ENCODE peak calls at places on chromosomes 11 and 22, in six cellular contexts. One of them, this sample, is unnamed.

GRCh38 chr11:36398261-36398953 is 102.3 kb downstream of the PRR5L start:
- DNase-seq in GOT3: no peak
- DNase-seq in HCT116: no peak
- DNase-seq in GM12891: no peak
- DNase-seq in smooth muscle cell of the brain vasculature: no peak
- DNase-seq in stimulated activated CD8-positive, alpha-beta memory T cell treated with anti-CD3 and anti-CD28 coated beads, Interleukin-4, amount 100 ng/mL, for 1 hour: no peak
- DNase-seq in this sample: peak; percentile 89

GRCh38 chr11:83319346-83319745 is 33.2 kb upstream of the CCDC90B start:
- DNase-seq in smooth muscle cell of the brain vasculature: no peak
- DNase-seq in GOT3: no peak
- DNase-seq in HCT116: no peak
- DNase-seq in stimulated activated CD8-positive, alpha-beta memory T cell treated with anti-CD3 and anti-CD28 coated beads, Interleukin-4, amount 100 ng/mL, for 1 hour: no peak
- DNase-seq in GM12891: no peak
- DNase-seq in this sample: peak; percentile 41

GRCh38 chr22:49869091-49869830 is 15.6 kb downstream of the ZBED4 start:
- DNase-seq in stimulated activated CD8-positive, alpha-beta memory T cell treated with anti-CD3 and anti-CD28 coated beads, Interleukin-4, amount 100 ng/mL, for 1 hour: no peak
- DNase-seq in GOT3: no peak
- DNase-seq in HCT116: no peak
- DNase-seq in GM12891: no peak
- DNase-seq in smooth muscle cell of the brain vasculature: no peak
- DNase-seq in this sample: no peak

GRCh38 chr11:45383229-45383628 is 97.1 kb upstream of the SYT13 start:
- DNase-seq in GM12891: no peak
- DNase-seq in smooth muscle cell of the brain vasculature: no peak
- DNase-seq in GOT3: peak; percentile 49
- DNase-seq in stimulated activated CD8-positive, alpha-beta memory T cell treated with anti-CD3 and anti-CD28 coated beads, Interleukin-4, amount 100 ng/mL, for 1 hour: no peak
- DNase-seq in HCT116: no peak
- DNase-seq in this sample: no peak

GRCh38 chr11:65903068-65903481 is 2.9 kb upstream of the FOSL1 start:
- DNase-seq in HCT116: peak; percentile 90
- DNase-seq in GM12891: no peak
- DNase-seq in GOT3: no peak
- DNase-seq in stimulated activated CD8-positive, alpha-beta memory T cell treated with anti-CD3 and anti-CD28 coated beads, Interleukin-4, amount 100 ng/mL, for 1 hour: no peak
- DNase-seq in smooth muscle cell of the brain vasculature: no peak
- DNase-seq in this sample: no peak

GRCh38 chr11:57461841-57462489 is 1.6 kb downstream of the RTN4RL2 start:
- DNase-seq in GOT3: no peak
- DNase-seq in smooth muscle cell of the brain vasculature: no peak
- DNase-seq in HCT116: no peak
- DNase-seq in GM12891: no peak
- DNase-seq in stimulated activated CD8-positive, alpha-beta memory T cell treated with anti-CD3 and anti-CD28 coated beads, Interleukin-4, amount 100 ng/mL, for 1 hour: no peak
- DNase-seq in this sample: no peak

GRCh38 chr11:64526356-64526755 is 64.7 kb upstream of the SLC22A12 start:
- DNase-seq in smooth muscle cell of the brain vasculature: no peak
- DNase-seq in GOT3: no peak
- DNase-seq in GM12891: no peak
- DNase-seq in stimulated activated CD8-positive, alpha-beta memory T cell treated with anti-CD3 and anti-CD28 coated beads, Interleukin-4, amount 100 ng/mL, for 1 hour: no peak
- DNase-seq in HCT116: no peak
- DNase-seq in this sample: no peak

GRCh38 chr11:130640526-130640925 is 192.1 kb downstream of the ADAMTS15 start:
- DNase-seq in GOT3: no peak
- DNase-seq in stimulated activated CD8-positive, alpha-beta memory T cell treated with anti-CD3 and anti-CD28 coated beads, Interleukin-4, amount 100 ng/mL, for 1 hour: no peak
- DNase-seq in smooth muscle cell of the brain vasculature: no peak
- DNase-seq in GM12891: no peak
- DNase-seq in HCT116: no peak
- DNase-seq in this sample: no peak

GRCh38 chr11:74453373-74453975 is 13.9 kb downstream of the KCNE3 start:
- DNase-seq in smooth muscle cell of the brain vasculature: peak; percentile 46
- DNase-seq in GOT3: no peak
- DNase-seq in stimulated activated CD8-positive, alpha-beta memory T cell treated with anti-CD3 and anti-CD28 coated beads, Interleukin-4, amount 100 ng/mL, for 1 hour: peak; percentile 41
- DNase-seq in HCT116: peak; percentile 65
- DNase-seq in GM12891: peak; percentile 50
- DNase-seq in this sample: peak; percentile 28

GRCh38 chr22:49866646-49867045 is 13.0 kb downstream of the ZBED4 start:
- DNase-seq in GM12891: no peak
- DNase-seq in HCT116: no peak
- DNase-seq in stimulated activated CD8-positive, alpha-beta memory T cell treated with anti-CD3 and anti-CD28 coated beads, Interleukin-4, amount 100 ng/mL, for 1 hour: no peak
- DNase-seq in smooth muscle cell of the brain vasculature: no peak
- DNase-seq in GOT3: no peak
- DNase-seq in this sample: no peak

GRCh38 chr22:49261616-49262015 is 566.1 kb downstream of the BRD1 start:
- DNase-seq in HCT116: no peak
- DNase-seq in GM12891: no peak
- DNase-seq in smooth muscle cell of the brain vasculature: no peak
- DNase-seq in stimulated activated CD8-positive, alpha-beta memory T cell treated with anti-CD3 and anti-CD28 coated beads, Interleukin-4, amount 100 ng/mL, for 1 hour: no peak
- DNase-seq in GOT3: no peak
- DNase-seq in this sample: no peak

GRCh38 chr22:43183496-43184263 is 3.3 kb downstream of the TTLL12 start:
- DNase-seq in GM12891: no peak
- DNase-seq in GOT3: no peak
- DNase-seq in smooth muscle cell of the brain vasculature: no peak
- DNase-seq in HCT116: no peak
- DNase-seq in stimulated activated CD8-positive, alpha-beta memory T cell treated with anti-CD3 and anti-CD28 coated beads, Interleukin-4, amount 100 ng/mL, for 1 hour: no peak
- DNase-seq in this sample: no peak

GRCh38 chr11:32358729-32359128 is 76.6 kb downstream of the WT1 start:
- DNase-seq in stimulated activated CD8-positive, alpha-beta memory T cell treated with anti-CD3 and anti-CD28 coated beads, Interleukin-4, amount 100 ng/mL, for 1 hour: no peak
- DNase-seq in smooth muscle cell of the brain vasculature: no peak
- DNase-seq in GM12891: no peak
- DNase-seq in GOT3: no peak
- DNase-seq in HCT116: no peak
- DNase-seq in this sample: no peak

GRCh38 chr22:27654536-27655445 is 146.8 kb downstream of the MN1 start:
- DNase-seq in HCT116: no peak
- DNase-seq in smooth muscle cell of the brain vasculature: no peak
- DNase-seq in GM12891: no peak
- DNase-seq in GOT3: no peak
- DNase-seq in stimulated activated CD8-positive, alpha-beta memory T cell treated with anti-CD3 and anti-CD28 coated beads, Interleukin-4, amount 100 ng/mL, for 1 hour: no peak
- DNase-seq in this sample: no peak

GRCh38 chr11:123454060-123454651 is 24.1 kb downstream of the GRAMD1B start:
- DNase-seq in GOT3: no peak
- DNase-seq in GM12891: no peak
- DNase-seq in smooth muscle cell of the brain vasculature: no peak
- DNase-seq in stimulated activated CD8-positive, alpha-beta memory T cell treated with anti-CD3 and anti-CD28 coated beads, Interleukin-4, amount 100 ng/mL, for 1 hour: peak; percentile 9
- DNase-seq in HCT116: peak; percentile 88
- DNase-seq in this sample: no peak

GRCh38 chr22:50485221-50486131 is 1.2 kb upstream of the MIOX start:
- DNase-seq in HCT116: no peak
- DNase-seq in smooth muscle cell of the brain vasculature: no peak
- DNase-seq in GOT3: no peak
- DNase-seq in stimulated activated CD8-positive, alpha-beta memory T cell treated with anti-CD3 and anti-CD28 coated beads, Interleukin-4, amount 100 ng/mL, for 1 hour: no peak
- DNase-seq in GM12891: no peak
- DNase-seq in this sample: no peak

GRCh38 chr22:42330953-42331525 is 60.6 kb upstream of the TCF20 start:
- DNase-seq in GOT3: no peak
- DNase-seq in smooth muscle cell of the brain vasculature: no peak
- DNase-seq in GM12891: no peak
- DNase-seq in HCT116: no peak
- DNase-seq in stimulated activated CD8-positive, alpha-beta memory T cell treated with anti-CD3 and anti-CD28 coated beads, Interleukin-4, amount 100 ng/mL, for 1 hour: no peak
- DNase-seq in this sample: no peak

This sample was measured in G401.